ENCODE peak calls at places on chromosomes 12 and 14, in six cellular contexts. G, B, W, S, Z and L are unnamed samples.
A peak's percentile ranks its signal among the peaks of the same experiment; 100 is the strongest.

GRCh38 chr12:69329669-69330428 is 18.3 kb upstream of the LYZ start:
- DNase-seq in Z (no peak), S (no peak), W (no peak), B (no peak), G (no peak), L (no peak)

GRCh38 chr12:23770202-23770938 is 179.1 kb downstream of the SOX5 start:
- DNase-seq in Z (no peak), B (no peak), W (no peak), G (no peak), S (no peak), L (no peak)

GRCh38 chr14:74855021-74855420 is 20.9 kb downstream of the PROX2 start:
- DNase-seq in B (no peak), G (no peak), Z (no peak), S (no peak), W (no peak), L (no peak)

GRCh38 chr14:72962829-72963312 is 36.6 kb downstream of the DCAF4 start:
- DNase-seq in B (no peak), Z (peak; percentile 89), G (no peak), S (peak; percentile 95), W (peak; percentile 92), L (no peak)

GRCh38 chr14:87745507-87746118 is 247.4 kb downstream of the GALC start:
- DNase-seq in S (peak; percentile 31), G (peak; percentile 58), B (peak; percentile 7), W (peak; percentile 18), Z (peak; percentile 41), L (peak; percentile 25)

GRCh38 chr12:54455760-54456469 is 17.5 kb downstream of the GTSF1 start:
- DNase-seq in B (no peak), S (no peak), Z (no peak), W (no peak), G (no peak), L (no peak)

GRCh38 chr12:47801170-47801903 is 18.4 kb downstream of the HDAC7 start:
- DNase-seq in G (no peak), B (no peak), W (no peak), Z (no peak), S (no peak), L (no peak)

GRCh38 chr12:131564843-131565242 is 146.0 kb upstream of the SFSWAP start:
- DNase-seq in B (no peak), Z (no peak), G (peak; percentile 30), S (no peak), W (no peak), L (no peak)

GRCh38 chr12:18955594-18955993 is 173.9 kb upstream of the PLEKHA5 start:
- DNase-seq in G (no peak), S (peak; percentile 51), Z (peak; percentile 3), B (no peak), W (peak; percentile 35), L (no peak)

GRCh38 chr12:1845010-1845409 is 24.6 kb downstream of the LRTM2 start:
- DNase-seq in Z (no peak), S (no peak), B (no peak), W (no peak), G (no peak), L (no peak)

GRCh38 chr14:52706286-52706685 is 714 bp upstream of the PSMC6 start:
- DNase-seq in W (no peak), B (no peak), S (peak; percentile 23), G (peak; percentile 41), Z (no peak), L (peak; percentile 71)

GRCh38 chr14:52700701-52701172 is 5.4 kb upstream of the ERO1A start:
- DNase-seq in G (peak; percentile 46), Z (peak; percentile 92), W (no peak), B (no peak), S (no peak), L (no peak)

GRCh38 chr14:52701223-52701622 is 5.8 kb upstream of the PSMC6 start:
- DNase-seq in Z (peak; percentile 80), S (no peak), G (no peak), W (no peak), B (no peak), L (no peak)

GRCh38 chr14:52703664-52704063 is 3.3 kb upstream of the PSMC6 start:
- DNase-seq in S (no peak), B (no peak), Z (no peak), G (no peak), W (no peak), L (no peak)

DNA sequence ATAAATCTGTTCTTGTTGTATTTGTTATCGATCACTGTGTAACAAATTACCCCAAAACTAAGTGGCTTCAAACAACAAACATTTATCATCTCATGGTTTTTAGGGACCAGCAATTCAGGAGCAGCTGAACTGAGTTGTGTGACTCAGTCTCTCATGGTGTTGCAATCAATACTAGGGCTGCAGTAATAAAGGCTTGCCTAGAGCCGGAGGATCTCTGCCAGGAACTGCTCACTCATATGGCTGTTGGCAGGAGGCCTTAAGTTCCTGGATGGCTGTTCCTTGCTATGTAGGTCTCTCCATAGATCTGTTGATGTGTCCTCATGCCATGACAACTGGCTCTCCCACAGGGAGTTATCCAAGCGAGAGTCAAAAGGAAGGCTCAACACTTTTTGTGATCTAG is 3.8 kb upstream of the PSMC6 start:
- DNase-seq in G (peak; percentile 60), S (peak; percentile 94), Z (peak; percentile 93), W (peak; percentile 92), B (no peak), L (no peak)
- H3K4me2 ChIP-seq in G (no peak overlapping the region), S (peak overlapping the region; percentile 11), Z (peak overlapping the region; percentile 1), W (no peak overlapping the region), B (no peak overlapping the region), L (no peak overlapping the region)

GRCh38 chr14:22629357-22629756 is 14.8 kb downstream of the OR6J1 start:
- DNase-seq in G (no peak), S (no peak), B (no peak), Z (no peak), W (no peak), L (no peak)

GRCh38 chr14:22630486-22630885 is 13.7 kb downstream of the OR6J1 start:
- DNase-seq in G (no peak), Z (no peak), W (peak; percentile 97), B (no peak), S (peak; percentile 97), L (no peak)

GRCh38 chr14:22626590-22626989 is 17.6 kb downstream of the OR6J1 start:
- DNase-seq in B (no peak), Z (no peak), G (no peak), S (no peak), W (no peak), L (no peak)

GRCh38 chr14:22627506-22628263 is 16.5 kb downstream of the OR6J1 start:
- DNase-seq in W (no peak), G (no peak), S (no peak), Z (no peak), B (no peak), L (no peak)

GRCh38 chr14:22630066-22630465 is 14.1 kb downstream of the OR6J1 start:
- DNase-seq in B (no peak), G (no peak), W (no peak), Z (no peak), S (peak; percentile 29), L (no peak)
- TF ChIP-seq EZH2 in B (no peak), G (no peak), W (no peak), Z (no peak), S (no peak), L (no peak)

DNA sequence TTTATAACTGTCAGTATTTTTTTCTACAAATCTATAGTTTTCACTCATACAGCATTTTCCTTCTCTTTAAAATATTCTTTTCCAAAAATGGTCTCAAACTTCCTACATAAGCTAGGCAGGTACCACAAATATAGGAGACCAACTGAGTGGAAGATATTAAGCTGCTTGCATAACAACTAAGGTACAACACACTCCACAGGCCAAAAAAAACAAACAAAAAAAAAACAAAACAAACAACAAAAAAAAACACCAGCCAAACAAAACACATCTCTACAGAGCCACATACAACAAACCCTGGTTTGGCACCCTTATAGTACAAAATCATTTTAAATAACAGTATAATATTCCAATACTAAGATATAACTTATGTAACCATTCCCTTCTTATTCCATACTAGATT is 50.1 kb downstream of the SLC2A13 start:
- DNase-seq in S (no peak), B (no peak), W (no peak), Z (no peak), G (no peak), L (no peak)
- H3K4me2 ChIP-seq in S (no peak overlapping the region), B (no peak overlapping the region), W (no peak overlapping the region), Z (no peak overlapping the region), G (no peak overlapping the region), L (no peak overlapping the region)

DNA sequence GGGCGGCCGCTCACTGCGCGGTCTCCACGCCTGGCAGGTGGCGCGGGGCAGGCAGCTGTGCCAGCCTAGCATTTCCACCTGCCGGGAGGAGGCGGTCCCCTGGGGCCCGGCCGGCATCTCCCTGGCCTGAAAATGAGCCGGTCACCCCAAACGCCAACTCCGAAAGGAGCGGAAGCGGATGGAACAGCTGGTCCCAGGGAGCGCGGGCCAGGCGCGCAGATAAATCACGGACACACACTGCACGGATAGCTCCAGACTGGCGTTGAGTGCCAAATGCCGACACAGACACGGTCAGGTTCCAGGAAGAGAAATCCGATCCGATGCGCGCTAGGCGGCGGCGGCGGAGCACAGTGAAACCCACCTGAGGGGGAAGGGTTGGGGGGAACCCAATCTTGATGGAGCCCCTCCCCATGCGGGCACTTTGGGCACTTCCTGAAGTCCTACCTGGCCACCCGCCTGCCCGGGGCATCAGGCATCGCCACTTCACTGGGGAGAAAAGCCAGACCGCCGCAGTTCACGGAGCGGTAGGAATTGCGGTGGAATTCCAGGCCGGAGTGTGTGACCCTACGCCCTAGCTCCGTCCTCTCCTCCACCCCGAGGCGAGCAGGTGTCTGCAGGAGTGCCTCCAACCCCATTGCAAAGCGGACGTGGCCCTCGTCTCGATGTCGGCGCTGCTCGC is 624 bp upstream of the PLEKHD1 start:
- DNase-seq in Z (peak; percentile 20), S (peak; percentile 39), W (peak; percentile 16), B (no peak), G (peak; percentile 32), L (no peak)
- TF ChIP-seq EZH2 in Z (peak; percentile 92), S (peak; percentile 89), W (peak; percentile 89), B (no peak), G (peak; percentile 83), L (no peak)

DNA sequence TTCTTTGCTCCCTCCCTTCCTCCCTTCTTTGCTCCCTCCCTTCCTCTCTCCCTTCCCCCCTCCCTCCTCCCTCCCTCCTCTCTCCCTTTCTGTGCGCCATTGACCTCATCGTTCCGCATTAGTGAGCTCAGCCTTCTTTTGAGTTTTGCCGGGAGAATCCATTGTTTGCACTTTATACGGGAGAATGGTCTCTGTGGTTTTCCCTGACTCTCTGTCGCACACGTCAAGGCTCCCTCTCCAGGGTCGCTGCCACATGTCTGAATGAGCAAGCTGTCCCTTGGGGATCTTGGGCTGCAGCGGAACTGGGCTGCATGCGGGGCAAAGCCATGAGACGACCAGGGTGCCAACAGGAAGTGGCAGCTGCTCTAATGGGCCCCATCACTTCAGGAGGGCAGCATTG is 118.5 kb downstream of the GLT1D1 start:
- DNase-seq in S (no peak), Z (no peak), W (no peak), G (no peak), B (no peak), L (no peak)
- H3K4me2 ChIP-seq in S (no peak overlapping the region), Z (no peak overlapping the region), W (no peak overlapping the region), G (no peak overlapping the region), B (no peak overlapping the region), L (no peak overlapping the region)